ENCODE peak calls at places on chromosomes 5 and 9, in four cellular contexts. T is AG09309; W is lower lobe of right lung; Z is CD8-positive, alpha-beta T cell. Q is an unnamed sample.

GRCh38 chr5:180193749-180194375 is 15.1 kb downstream of the RASGEF1C start:
- DNase-seq in Z (no peak), T (no peak), W (no peak), Q (no peak)

GRCh38 chr9:72635197-72635596 is 113.8 kb downstream of the TMC1 start:
- DNase-seq in Z (no peak), W (no peak), T (no peak), Q (no peak)

GRCh38 chr9:84386753-84387152 is 46.2 kb upstream of the SLC28A3 start:
- DNase-seq in W (no peak), T (no peak), Z (no peak), Q (no peak)

GRCh38 chr9:126144617-126145456 is 181.8 kb upstream of the MVB12B start:
- DNase-seq in T (no peak), W (no peak), Z (no peak), Q (no peak)

GRCh38 chr5:138464388-138465287 is 641 bp upstream of the EGR1 start:
- DNase-seq in W (peak; percentile 95), T (peak; percentile 97), Z (peak; percentile 96), Q (peak; percentile 98)

GRCh38 chr5:128197911-128198522 is 114.5 kb downstream of the SLC12A2 start:
- DNase-seq in Z (no peak), T (no peak), W (no peak), Q (no peak)

GRCh38 chr5:102048940-102049339 is 247.1 kb downstream of the SLCO4C1 start:
- DNase-seq in W (no peak), T (no peak), Z (no peak), Q (no peak)

GRCh38 chr9:70421020-70421271 is 6.5 kb upstream of the KLF9 start:
- DNase-seq in W (no peak), Z (no peak), T (no peak), Q (no peak)

GRCh38 chr5:6674886-6675285 is 38.3 kb upstream of the TENT4A start:
- DNase-seq in T (no peak), W (no peak), Z (no peak), Q (no peak)

GRCh38 chr5:132007399-132008162 is 3.9 kb downstream of the ACSL6 start:
- DNase-seq in T (peak; percentile 52), Z (peak; percentile 81), W (peak; percentile 66), Q (peak; percentile 61)

GRCh38 chr9:76655121-76655531 is 109.1 kb upstream of the PCA3 start:
- DNase-seq in T (no peak), W (no peak), Z (no peak), Q (no peak)

DNA sequence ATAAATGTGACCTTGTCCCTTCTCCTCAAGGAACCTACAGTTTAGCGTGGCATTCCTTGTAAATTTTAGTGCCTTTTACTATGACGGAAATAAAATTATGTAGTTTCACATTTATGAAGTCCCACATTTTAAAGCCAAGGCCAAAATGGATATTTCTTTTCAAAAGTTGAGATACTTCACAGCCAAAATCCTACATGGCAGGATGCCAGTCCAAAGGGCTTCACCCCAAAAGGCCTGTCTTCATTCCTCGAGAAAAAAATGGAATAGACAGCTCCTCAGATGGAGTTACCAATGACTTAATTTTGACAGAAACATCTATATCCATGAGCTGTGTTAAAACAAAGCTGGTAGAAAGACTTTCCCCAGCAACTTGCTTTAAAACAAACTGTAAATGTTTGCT is 211.2 kb downstream of the GLIS3 start:
- DNase-seq in T (no peak), Z (no peak), W (no peak), Q (no peak)
- H3K4me3 ChIP-seq in T (no peak overlapping the region), Z (no peak overlapping the region), W (no peak overlapping the region), Q (no peak overlapping the region)

GRCh38 chr9:113154936-113155335 is 4.1 kb downstream of the SLC31A2 start:
- DNase-seq in Z (no peak), T (peak; percentile 10), W (no peak), Q (no peak)

GRCh38 chr9:113153599-113153998 is 2.8 kb downstream of the SLC31A2 start:
- DNase-seq in Z (no peak), T (no peak), W (no peak), Q (no peak)

GRCh38 chr9:113152699-113153098 is 1.9 kb downstream of the SLC31A2 start:
- DNase-seq in T (no peak), Z (no peak), W (no peak), Q (no peak)

GRCh38 chr9:113155911-113156559 is 5.2 kb downstream of the SLC31A2 start:
- DNase-seq in W (no peak), T (no peak), Z (no peak), Q (no peak)

DNA sequence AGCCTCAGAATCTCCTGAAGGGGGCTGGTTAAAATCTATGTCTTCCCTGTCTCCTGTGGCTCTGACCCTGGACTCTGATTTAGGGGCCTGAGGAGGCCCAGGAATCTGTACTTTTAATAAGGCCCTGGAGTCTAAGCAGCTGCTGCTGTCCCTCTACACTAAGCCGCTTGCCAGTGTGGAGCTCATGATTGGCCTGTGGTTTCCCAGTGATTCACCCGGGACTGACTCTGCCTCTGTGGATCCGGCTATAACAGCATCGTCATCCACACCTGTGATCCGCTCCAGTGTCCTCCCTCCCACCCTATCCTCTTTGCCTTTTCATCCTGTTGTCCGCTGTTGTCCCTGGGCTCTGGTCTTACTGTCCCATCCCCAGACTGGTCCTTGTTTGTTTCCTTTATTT is 3.7 kb downstream of the SLC31A2 start:
- DNase-seq in W (no peak), Z (no peak), T (peak; percentile 35), Q (no peak)
- H3K4me3 ChIP-seq in W (peak overlapping the region; percentile 97), Z (no peak overlapping the region), T (no peak overlapping the region), Q (no peak overlapping the region)

DNA sequence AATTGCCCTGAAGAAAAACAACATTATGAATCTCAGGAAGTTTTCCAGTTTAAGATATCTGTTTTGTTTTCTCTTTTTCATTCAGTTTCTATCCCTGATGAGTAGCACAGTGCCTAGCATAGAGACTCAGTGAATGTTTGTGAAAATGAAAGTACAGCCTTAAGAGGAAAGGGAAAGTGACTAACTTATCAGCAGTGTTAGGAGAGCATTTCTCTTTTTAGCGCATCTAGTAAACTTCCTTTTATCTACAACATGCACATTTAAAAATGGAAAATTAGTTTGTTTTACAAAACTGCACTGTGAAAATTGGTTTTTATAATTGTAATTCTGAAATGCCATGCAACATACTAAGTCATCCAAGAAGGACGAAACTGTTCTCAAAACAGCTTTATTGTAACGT is 110.8 kb downstream of the SMARCA2 start:
- DNase-seq in Z (no peak), W (no peak), T (no peak), Q (no peak)
- H3K4me3 ChIP-seq in Z (no peak overlapping the region), W (peak overlapping the region; percentile 28), T (no peak overlapping the region), Q (no peak overlapping the region)

GRCh38 chr5:141514330-141515111 is 25.6 kb downstream of the PCDHGC5 start:
- DNase-seq in W (no peak), Z (no peak), T (no peak), Q (peak; percentile 18)
- H3K4me3 ChIP-seq in W (peak overlapping the region; percentile 64), Z (no peak overlapping the region), T (peak overlapping the region; percentile 34), Q (no peak overlapping the region)

GRCh38 chr5:80959768-80960442 is at the start of gene RASGRF2:
- DNase-seq in Z (peak; percentile 50), T (no peak), W (no peak), Q (no peak)

GRCh38 chr5:80957031-80957761 is 3.0 kb upstream of the RASGRF2 start:
- DNase-seq in Z (no peak), W (no peak), T (no peak), Q (no peak)

GRCh38 chr5:80960531-80961375 is 590 bp downstream of the RASGRF2 start:
- DNase-seq in T (no peak), W (peak; percentile 47), Z (peak; percentile 52), Q (peak; percentile 35)

GRCh38 chr5:80958611-80959010 is 1.6 kb upstream of the RASGRF2 start:
- DNase-seq in Z (no peak), T (no peak), W (no peak), Q (no peak)

DNA sequence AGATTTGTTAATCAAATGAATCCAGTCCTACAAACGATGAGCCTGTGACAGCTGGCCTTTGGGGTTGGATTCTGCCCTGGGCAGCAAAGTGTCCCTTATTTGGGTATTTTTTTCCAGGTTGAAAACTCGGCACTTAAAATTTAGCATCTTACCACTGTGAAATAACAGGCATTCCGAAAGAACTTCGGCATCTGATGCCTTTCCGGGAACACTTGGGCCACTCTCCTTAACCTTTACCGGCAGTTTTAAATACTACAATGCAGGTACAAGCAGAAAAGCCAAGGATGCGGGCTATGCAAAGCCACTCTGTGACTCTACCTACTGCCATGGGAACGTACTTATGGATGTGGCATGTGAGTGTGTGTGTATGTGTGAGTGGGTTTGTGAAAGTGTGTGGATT is 1.0 kb upstream of the RASGRF2 start:
- DNase-seq in W (no peak), Z (no peak), T (no peak), Q (no peak)
- H3K4me3 ChIP-seq in W (no peak overlapping the region), Z (peak overlapping the region; percentile 81), T (no peak overlapping the region), Q (no peak overlapping the region)